ENCODE peak calls at places on chromosomes 4 and X, in seven cellular contexts. K is neuronal stem cell, G is H9, M is trophoblast cell, J is H1, F is IMR-90, W is mesenchymal stem cell. T is an unnamed sample.

GRCh38 chr4:151668687-151669402 is 92.0 kb downstream of the GATB start:
- DNase-seq in F (peak), W (no peak), G (no peak), K (no peak), M (no peak), J (no peak), T (no peak)

GRCh38 chr4:135269125-135269772 is 1067.7 kb upstream of the PABPC4L start:
- DNase-seq in W (no peak), G (no peak), M (no peak), F (no peak), J (no peak), K (no peak), T (no peak)

GRCh38 chr4:128916832-128917231 is 107.3 kb downstream of the JADE1 start:
- DNase-seq in W (no peak), F (no peak), G (no peak), M (no peak), K (no peak), J (no peak), T (no peak)

GRCh38 chr4:87123241-87123640 is 97.2 kb downstream of the KLHL8 start:
- DNase-seq in J (no peak), K (no peak), W (no peak), F (no peak), G (no peak), M (no peak), T (no peak)

GRCh38 chrX:54320067-54320466 is 37.8 kb downstream of the WNK3 start:
- DNase-seq in W (no peak), M (no peak), J (no peak), G (no peak), K (no peak), F (no peak), T (no peak)

GRCh38 chr4:139860435-139861024 is 194.9 kb downstream of the MGST2 start:
- DNase-seq in G (no peak), K (no peak), M (no peak), F (no peak), J (no peak), W (no peak), T (no peak)

GRCh38 chr4:6696611-6697010 is 2.9 kb downstream of the S100P start:
- DNase-seq in K (no peak), J (no peak), G (no peak), W (no peak), M (peak), F (no peak), T (no peak)

GRCh38 chr4:37645736-37646135 is 40.4 kb downstream of the RELL1 start:
- DNase-seq in G (no peak), J (no peak), M (peak), W (no peak), K (no peak), F (no peak), T (no peak)

GRCh38 chr4:171721937-171722336 is 91.3 kb upstream of the GALNTL6 start:
- DNase-seq in K (no peak), M (peak), G (no peak), J (no peak), W (no peak), F (no peak), T (no peak)

GRCh38 chrX:19956923-19957322 is 33.9 kb downstream of the BCLAF3 start:
- DNase-seq in J (no peak), W (no peak), F (no peak), M (no peak), G (no peak), K (no peak), T (no peak)

GRCh38 chrX:131739823-131740222 is 195.9 kb downstream of the OR13H1 start:
- DNase-seq in W (peak), G (no peak), F (no peak), J (no peak), M (no peak), K (no peak), T (no peak)

GRCh38 chr4:123749408-123749807 is 352.8 kb downstream of the SPRY1 start:
- DNase-seq in W (no peak), M (no peak), K (no peak), F (no peak), J (no peak), G (no peak), T (peak)

GRCh38 chrX:262391-262909 is 18.7 kb upstream of the PLCXD1 start:
- DNase-seq in F (no peak), J (no peak), W (no peak), K (no peak), M (no peak), G (no peak), T (no peak)

GRCh38 chrX:80751456-80751855 is 58.2 kb downstream of the BRWD3 start:
- DNase-seq in W (no peak), F (peak), M (peak), G (no peak), K (no peak), J (no peak), T (no peak)

GRCh38 chr4:47835489-47835888 is 2.4 kb downstream of the CORIN start:
- DNase-seq in F (peak), W (no peak), J (no peak), M (no peak), K (no peak), G (peak), T (peak)

GRCh38 chrX:6968231-6968630 is 179.3 kb upstream of the STS start:
- DNase-seq in G (no peak), K (no peak), J (no peak), W (peak), M (peak), F (no peak), T (peak)

GRCh38 chrX:18426004-18426320 is 554 bp downstream of the CDKL5 start:
- DNase-seq in K (no peak), J (no peak), G (no peak), M (no peak), W (no peak), F (no peak), T (no peak)

GRCh38 chrX:18422325-18422724 is 3.1 kb upstream of the CDKL5 start:
- DNase-seq in K (no peak), G (no peak), J (no peak), W (peak), M (no peak), F (peak), T (no peak)

GRCh38 chrX:18425199-18426003 is at the start of gene CDKL5:
- DNase-seq in M (peak), K (peak), F (peak), W (peak), G (peak), J (peak), T (peak)

GRCh38 chrX:18424482-18425198 is 768 bp upstream of the CDKL5 start:
- DNase-seq in M (peak), G (peak), K (no peak), W (peak), J (no peak), F (peak), T (peak)

DNA sequence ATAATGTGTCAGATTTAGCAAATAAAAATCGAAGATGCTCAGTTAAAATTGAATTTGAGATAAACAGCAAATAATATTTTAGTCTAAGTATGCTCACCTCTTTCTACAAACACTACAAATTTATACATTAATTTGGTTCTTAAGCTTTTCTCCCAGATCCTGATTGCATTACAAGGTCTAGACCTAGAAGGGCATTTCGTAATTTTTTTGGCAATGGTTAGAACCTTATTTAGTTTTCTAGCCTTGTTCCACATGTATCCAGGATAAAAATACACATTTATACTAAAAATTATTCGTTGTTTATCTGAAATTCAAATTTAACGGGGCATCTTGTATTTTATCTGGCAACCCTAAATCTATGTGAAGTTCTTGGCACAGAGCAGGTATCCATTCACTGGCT is 2.5 kb upstream of the CDKL5 start:
- DNase-seq in G (no peak), J (no peak), W (no peak), F (peak), K (no peak), M (no peak), T (no peak)
- H3K4ac ChIP-seq in G (no peak), J (no peak), W (no peak), F (peak), K (no peak), M (no peak), T (no peak)

GRCh38 chr4:144154044-144154443 is 13.5 kb upstream of the GYPA start:
- DNase-seq in K (no peak), F (no peak), W (no peak), J (no peak), G (no peak), M (no peak), T (no peak)
- H2BK5ac ChIP-seq in K (no peak), F (no peak), W (no peak), J (no peak), G (no peak), M (no peak), T (no peak)

GRCh38 chr4:18067031-18067430 is 45.5 kb upstream of the LCORL start:
- DNase-seq in M (no peak), F (no peak), G (no peak), J (no peak), K (no peak), W (no peak), T (no peak)
- H2AK5ac ChIP-seq in M (no peak), F (no peak), G (no peak), J (no peak), K (no peak), W (no peak), T (no peak)

GRCh38 chrX:68287419-68287818 is 145.9 kb downstream of the OPHN1 start:
- DNase-seq in G (no peak), K (no peak), W (no peak), M (no peak), F (no peak), J (no peak), T (no peak)

GRCh38 chrX:68288127-68288526 is 145.2 kb downstream of the OPHN1 start:
- DNase-seq in K (no peak), F (no peak), W (no peak), M (no peak), J (no peak), G (no peak), T (no peak)

GRCh38 chrX:68286980-68287379 is 146.3 kb downstream of the OPHN1 start:
- DNase-seq in G (no peak), K (no peak), W (no peak), J (no peak), M (no peak), F (no peak), T (no peak)

GRCh38 chrX:68284281-68284904 is 148.9 kb downstream of the OPHN1 start:
- DNase-seq in F (no peak), M (no peak), J (no peak), W (no peak), G (no peak), K (no peak), T (no peak)

GRCh38 chrX:68286076-68286475 is 147.2 kb downstream of the OPHN1 start:
- DNase-seq in M (no peak), G (no peak), W (peak), K (no peak), J (no peak), F (peak), T (no peak)
- H3K4ac ChIP-seq in M (no peak), G (no peak), W (no peak), K (no peak), J (no peak), F (no peak), T (no peak)

GRCh38 chrX:130009658-130010223 is 27.3 kb downstream of the BCORL1 start:
- DNase-seq in G (no peak), W (no peak), F (no peak), K (no peak), J (no peak), M (no peak), T (no peak)
- H2BK5ac ChIP-seq in G (no peak), W (no peak), F (no peak), K (no peak), J (no peak), M (no peak), T (no peak)

GRCh38 chr4:73053076-73053475 is 16.4 kb downstream of the COX18 start:
- DNase-seq in G (no peak), J (no peak), F (peak), M (no peak), W (no peak), K (no peak), T (no peak)
- H2AK5ac ChIP-seq in G (no peak), J (no peak), F (no peak), M (no peak), W (no peak), K (no peak), T (no peak)

GRCh38 chrX:69605521-69605920 is 10.4 kb upstream of the EDA start:
- DNase-seq in F (no peak), M (no peak), J (no peak), G (no peak), W (no peak), K (no peak), T (peak)

GRCh38 chrX:69600182-69600581 is 15.7 kb upstream of the EDA start:
- DNase-seq in G (no peak), F (no peak), M (no peak), J (no peak), W (no peak), K (no peak), T (no peak)

GRCh38 chrX:69607616-69608015 is 8.3 kb upstream of the EDA start:
- DNase-seq in J (no peak), K (no peak), M (no peak), W (no peak), G (no peak), F (no peak), T (no peak)

GRCh38 chrX:69603566-69604194 is 12.2 kb upstream of the EDA start:
- DNase-seq in K (no peak), J (no peak), M (peak), W (peak), F (no peak), G (peak), T (peak)
- H3K4ac ChIP-seq in K (no peak), J (no peak), M (no peak), W (no peak), F (no peak), G (no peak), T (no peak)

DNA sequence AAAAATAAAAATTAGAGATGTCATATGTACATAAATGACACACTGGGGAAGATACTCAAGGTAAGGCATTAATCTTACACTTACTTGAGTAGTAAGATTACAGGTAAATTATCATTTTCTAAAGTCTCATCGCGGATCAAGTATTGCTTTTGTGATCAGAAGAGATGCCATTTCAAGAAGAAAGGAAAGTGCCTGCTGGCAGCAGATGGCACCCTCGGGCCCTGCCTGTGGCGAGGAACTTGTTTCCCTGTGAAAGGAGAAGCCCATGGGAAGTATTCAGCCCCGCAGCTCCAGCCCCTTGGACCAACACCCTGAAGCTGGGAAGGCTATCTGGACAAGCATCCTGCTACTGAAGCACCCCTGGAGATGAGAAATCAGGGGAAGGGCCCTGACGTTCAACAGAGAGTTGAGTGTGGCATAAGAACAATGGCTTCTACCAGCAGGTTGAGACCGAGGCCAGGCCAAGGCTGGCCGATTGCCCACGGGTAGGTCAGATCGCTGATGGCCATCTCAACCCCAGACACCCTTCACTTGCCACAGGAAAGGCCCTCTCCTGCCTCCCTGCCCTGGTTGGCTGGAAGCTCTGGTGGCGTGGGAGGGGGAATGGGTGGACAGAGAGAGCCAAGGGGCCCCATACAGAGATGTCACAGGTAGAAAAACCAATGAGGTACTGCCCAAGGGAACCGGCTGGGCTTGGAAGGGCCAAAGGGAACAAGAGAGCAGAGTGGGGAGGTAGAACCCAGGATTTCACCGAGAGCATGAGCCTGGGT is 18.8 kb upstream of the MXD4 start:
- DNase-seq in F (no peak), W (no peak), J (no peak), M (no peak), K (no peak), G (no peak), T (no peak)
- H2BK5ac ChIP-seq in F (no peak), W (no peak), J (no peak), M (no peak), K (peak), G (no peak), T (no peak)

GRCh38 chrX:11580789-11581188 is 84.9 kb downstream of the ARHGAP6 start:
- DNase-seq in J (no peak), F (no peak), W (no peak), K (no peak), G (no peak), M (no peak), T (no peak)
- H2AK5ac ChIP-seq in J (no peak), F (no peak), W (no peak), K (no peak), G (no peak), M (no peak), T (no peak)

GRCh38 chrX:1909419-1910206 is 294.8 kb downstream of the ASMT start:
- DNase-seq in M (no peak), F (no peak), K (no peak), J (no peak), W (no peak), G (no peak), T (no peak)
- H3K4ac ChIP-seq in M (no peak), F (no peak), K (no peak), J (no peak), W (no peak), G (no peak), T (no peak)